ENCODE peak calls at places on chromosomes 7 and 10, in nine cellular contexts. One of them, this sample, is unnamed.

GRCh38 chr10:114801411-114801813 is 20.2 kb upstream of the FHIP2A start:
- DNase-seq in NCI-H1092 treated with DMSO at 0.1 percent for 48 hours: no peak
- DNase-seq in colonic mucosa: no peak
- DNase-seq in stimulated activated CD4-positive, alpha-beta T cell treated with anti-CD3 and anti-CD28 coated beads, Interleukin-15, amount 100 ng/mL, for 48 hours: no peak
- DNase-seq in GM23338: no peak
- DNase-seq in astrocyte of the spinal cord: no peak
- DNase-seq in NCI-H1436: no peak
- DNase-seq in SW480: no peak
- DNase-seq in EL: no peak
- DNase-seq in this sample: no peak

GRCh38 chr10:127174866-127175265 is 21.5 kb downstream of the INSYN2A start:
- DNase-seq in NCI-H1092 treated with DMSO at 0.1 percent for 48 hours: no peak
- DNase-seq in colonic mucosa: no peak
- DNase-seq in stimulated activated CD4-positive, alpha-beta T cell treated with anti-CD3 and anti-CD28 coated beads, Interleukin-15, amount 100 ng/mL, for 48 hours: no peak
- DNase-seq in GM23338: no peak
- DNase-seq in astrocyte of the spinal cord: no peak
- DNase-seq in NCI-H1436: no peak
- DNase-seq in SW480: no peak
- DNase-seq in EL: no peak
- DNase-seq in this sample: no peak

GRCh38 chr10:978826-979421 is 9.3 kb upstream of the GTPBP4 start:
- DNase-seq in NCI-H1092 treated with DMSO at 0.1 percent for 48 hours: no peak
- DNase-seq in colonic mucosa: no peak
- DNase-seq in stimulated activated CD4-positive, alpha-beta T cell treated with anti-CD3 and anti-CD28 coated beads, Interleukin-15, amount 100 ng/mL, for 48 hours: no peak
- DNase-seq in GM23338: no peak
- DNase-seq in astrocyte of the spinal cord: no peak
- DNase-seq in NCI-H1436: no peak
- DNase-seq in SW480: no peak
- DNase-seq in EL: no peak
- DNase-seq in this sample: no peak

GRCh38 chr10:8602821-8603220 is 548.3 kb downstream of the GATA3 start:
- DNase-seq in NCI-H1092 treated with DMSO at 0.1 percent for 48 hours: no peak
- DNase-seq in colonic mucosa: no peak
- DNase-seq in stimulated activated CD4-positive, alpha-beta T cell treated with anti-CD3 and anti-CD28 coated beads, Interleukin-15, amount 100 ng/mL, for 48 hours: no peak
- DNase-seq in GM23338: no peak
- DNase-seq in astrocyte of the spinal cord: no peak
- DNase-seq in NCI-H1436: no peak
- DNase-seq in SW480: no peak
- DNase-seq in EL: no peak
- DNase-seq in this sample: no peak

GRCh38 chr10:92304061-92304460 is 13.1 kb downstream of the MARCHF5 start:
- DNase-seq in NCI-H1092 treated with DMSO at 0.1 percent for 48 hours: no peak
- DNase-seq in colonic mucosa: no peak
- DNase-seq in stimulated activated CD4-positive, alpha-beta T cell treated with anti-CD3 and anti-CD28 coated beads, Interleukin-15, amount 100 ng/mL, for 48 hours: no peak
- DNase-seq in GM23338: no peak
- DNase-seq in astrocyte of the spinal cord: no peak
- DNase-seq in NCI-H1436: no peak
- DNase-seq in SW480: no peak
- DNase-seq in EL: no peak
- DNase-seq in this sample: no peak

GRCh38 chr7:107506683-107507339 is 37.0 kb downstream of the GPR22 start:
- DNase-seq in NCI-H1092 treated with DMSO at 0.1 percent for 48 hours: no peak
- DNase-seq in colonic mucosa: peak; percentile 91
- DNase-seq in stimulated activated CD4-positive, alpha-beta T cell treated with anti-CD3 and anti-CD28 coated beads, Interleukin-15, amount 100 ng/mL, for 48 hours: no peak
- DNase-seq in GM23338: no peak
- DNase-seq in astrocyte of the spinal cord: peak; percentile 5
- DNase-seq in NCI-H1436: no peak
- DNase-seq in SW480: peak; percentile 91
- DNase-seq in EL: no peak
- DNase-seq in this sample: peak; percentile 32

GRCh38 chr10:132685921-132686680 is 99.8 kb downstream of the NKX6-2 start:
- DNase-seq in NCI-H1092 treated with DMSO at 0.1 percent for 48 hours: no peak
- DNase-seq in colonic mucosa: no peak
- DNase-seq in stimulated activated CD4-positive, alpha-beta T cell treated with anti-CD3 and anti-CD28 coated beads, Interleukin-15, amount 100 ng/mL, for 48 hours: no peak
- DNase-seq in GM23338: no peak
- DNase-seq in astrocyte of the spinal cord: no peak
- DNase-seq in NCI-H1436: no peak
- DNase-seq in SW480: no peak
- DNase-seq in EL: no peak
- DNase-seq in this sample: no peak

GRCh38 chr7:111363099-111363498 is 199.2 kb downstream of the IMMP2L start:
- DNase-seq in NCI-H1092 treated with DMSO at 0.1 percent for 48 hours: no peak
- DNase-seq in colonic mucosa: no peak
- DNase-seq in stimulated activated CD4-positive, alpha-beta T cell treated with anti-CD3 and anti-CD28 coated beads, Interleukin-15, amount 100 ng/mL, for 48 hours: no peak
- DNase-seq in GM23338: no peak
- DNase-seq in astrocyte of the spinal cord: peak; percentile 36
- DNase-seq in NCI-H1436: no peak
- DNase-seq in SW480: no peak
- DNase-seq in EL: peak; percentile 66
- DNase-seq in this sample: no peak

GRCh38 chr7:96949766-96950165 is 55.6 kb upstream of the DLX6 start:
- DNase-seq in NCI-H1092 treated with DMSO at 0.1 percent for 48 hours: peak; percentile 76
- DNase-seq in colonic mucosa: no peak
- DNase-seq in stimulated activated CD4-positive, alpha-beta T cell treated with anti-CD3 and anti-CD28 coated beads, Interleukin-15, amount 100 ng/mL, for 48 hours: no peak
- DNase-seq in GM23338: no peak
- DNase-seq in astrocyte of the spinal cord: peak; percentile 84
- DNase-seq in NCI-H1436: no peak
- DNase-seq in SW480: no peak
- DNase-seq in EL: peak; percentile 7
- DNase-seq in this sample: no peak

GRCh38 chr7:2157473-2158279 is 75.1 kb downstream of the MAD1L1 start:
- DNase-seq in NCI-H1092 treated with DMSO at 0.1 percent for 48 hours: peak; percentile 99
- DNase-seq in colonic mucosa: peak; percentile 50
- DNase-seq in stimulated activated CD4-positive, alpha-beta T cell treated with anti-CD3 and anti-CD28 coated beads, Interleukin-15, amount 100 ng/mL, for 48 hours: no peak
- DNase-seq in GM23338: no peak
- DNase-seq in astrocyte of the spinal cord: peak; percentile 96
- DNase-seq in NCI-H1436: peak; percentile 94
- DNase-seq in SW480: no peak
- DNase-seq in EL: peak; percentile 55
- DNase-seq in this sample: peak; percentile 13

GRCh38 chr10:86900955-86901354 is 56.5 kb downstream of the MMRN2 start:
- DNase-seq in NCI-H1092 treated with DMSO at 0.1 percent for 48 hours: no peak
- DNase-seq in colonic mucosa: peak; percentile 44
- DNase-seq in stimulated activated CD4-positive, alpha-beta T cell treated with anti-CD3 and anti-CD28 coated beads, Interleukin-15, amount 100 ng/mL, for 48 hours: no peak
- DNase-seq in GM23338: no peak
- DNase-seq in astrocyte of the spinal cord: peak; percentile 41
- DNase-seq in NCI-H1436: no peak
- DNase-seq in SW480: no peak
- DNase-seq in EL: no peak
- DNase-seq in this sample: no peak

GRCh38 chr10:17290226-17290625 is 62.2 kb downstream of the VIM start:
- DNase-seq in NCI-H1092 treated with DMSO at 0.1 percent for 48 hours: peak; percentile 9
- DNase-seq in colonic mucosa: no peak
- DNase-seq in stimulated activated CD4-positive, alpha-beta T cell treated with anti-CD3 and anti-CD28 coated beads, Interleukin-15, amount 100 ng/mL, for 48 hours: no peak
- DNase-seq in GM23338: peak; percentile 52
- DNase-seq in astrocyte of the spinal cord: peak; percentile 9
- DNase-seq in NCI-H1436: no peak
- DNase-seq in SW480: peak; percentile 52
- DNase-seq in EL: peak; percentile 7
- DNase-seq in this sample: peak; percentile 34

GRCh38 chr10:98414932-98415709 is at the start of gene PYROXD2:
- DNase-seq in NCI-H1092 treated with DMSO at 0.1 percent for 48 hours: peak; percentile 21
- DNase-seq in colonic mucosa: peak; percentile 92
- DNase-seq in stimulated activated CD4-positive, alpha-beta T cell treated with anti-CD3 and anti-CD28 coated beads, Interleukin-15, amount 100 ng/mL, for 48 hours: no peak
- DNase-seq in GM23338: peak; percentile 84
- DNase-seq in astrocyte of the spinal cord: peak; percentile 88
- DNase-seq in NCI-H1436: peak; percentile 91
- DNase-seq in SW480: peak; percentile 86
- DNase-seq in EL: peak; percentile 94
- DNase-seq in this sample: no peak

GRCh38 chr10:91552706-91553105 is 80.2 kb downstream of the PPP1R3C start:
- DNase-seq in NCI-H1092 treated with DMSO at 0.1 percent for 48 hours: no peak
- DNase-seq in colonic mucosa: no peak
- DNase-seq in stimulated activated CD4-positive, alpha-beta T cell treated with anti-CD3 and anti-CD28 coated beads, Interleukin-15, amount 100 ng/mL, for 48 hours: no peak
- DNase-seq in GM23338: peak; percentile 50
- DNase-seq in astrocyte of the spinal cord: no peak
- DNase-seq in NCI-H1436: no peak
- DNase-seq in SW480: no peak
- DNase-seq in EL: no peak
- DNase-seq in this sample: no peak